ENCODE peak calls at places on chromosomes 11 and 22, in seven cellular contexts. Z is uterus, Q is mesendoderm, S is H9, U is hepatocyte, Y is aorta, F is tibial artery. B is an unnamed sample. For H3K27me3, the result is how much of the 10 kb centered on the place peaks cover.

GRCh38 chr11:68118753-68119448 is 2.3 kb downstream of the CHKA start:
- DNase-seq in Z (no peak), Q (no peak), S (no peak), U (peak), Y (no peak), F (no peak), B (no peak)

GRCh38 chr11:85663080-85663729 is 1.7 kb downstream of the CREBZF start:
- DNase-seq in Z (no peak), Q (no peak), S (no peak), U (peak), Y (no peak), F (no peak), B (no peak)

GRCh38 chr11:8222820-8223512 is 40.7 kb downstream of the LMO1 start:
- DNase-seq in Z (no peak), Q (no peak), S (no peak), U (no peak), Y (peak), F (no peak), B (no peak)

GRCh38 chr11:74106125-74106524 is 64.7 kb downstream of the C2CD3 start:
- DNase-seq in Z (no peak), Q (no peak), S (no peak), U (no peak), Y (no peak), F (no peak), B (no peak)

GRCh38 chr11:61541568-61541967 is 33.0 kb downstream of the LRRC10B start:
- DNase-seq in Z (peak), Q (peak), S (peak), U (no peak), Y (no peak), F (no peak), B (no peak)

GRCh38 chr22:27919222-27919942 is at the start of gene PITPNB:
- DNase-seq in Z (peak), Q (peak), S (peak), U (peak), Y (peak), F (peak), B (peak)

GRCh38 chr22:27726726-27727449 is 74.7 kb downstream of the MN1 start:
- DNase-seq in Z (peak), Q (peak), S (no peak), U (peak), Y (peak), F (peak), B (peak)

GRCh38 chr11:105296806-105297205 is 157.2 kb upstream of the CARD18 start:
- DNase-seq in Z (no peak), Q (no peak), S (no peak), U (no peak), Y (no peak), F (no peak), B (no peak)

GRCh38 chr11:109527496-109527895 is 105.5 kb downstream of the C11orf87 start:
- DNase-seq in Z (no peak), Q (no peak), S (no peak), U (no peak), Y (no peak), F (no peak), B (no peak)

GRCh38 chr22:22010358-22010757 is 27.8 kb upstream of the TOP3B start:
- DNase-seq in Z (no peak), Q (no peak), S (no peak), U (no peak), Y (no peak), F (no peak), B (no peak)

GRCh38 chr11:7511405-7511804 is 2.4 kb upstream of the PPFIBP2 start:
- DNase-seq in Z (peak), Q (no peak), S (no peak), U (peak), Y (peak), F (peak), B (peak)

GRCh38 chr11:131077340-131077739 is 161.1 kb upstream of the SNX19 start:
- DNase-seq in Z (no peak), Q (no peak), S (no peak), U (no peak), Y (no peak), F (no peak), B (no peak)

GRCh38 chr11:78798567-78799170 is 224.0 kb upstream of the NARS2 start:
- DNase-seq in Z (peak), Q (peak), S (peak), U (peak), Y (peak), F (peak), B (peak)

GRCh38 chr11:32963721-32964120 is 52.0 kb upstream of the DEPDC7 start:
- DNase-seq in Z (no peak), Q (peak), S (no peak), U (no peak), Y (no peak), F (no peak), B (no peak)

GRCh38 chr11:13160302-13160701 is 117.3 kb upstream of the BMAL1 start:
- DNase-seq in Z (no peak), Q (no peak), S (no peak), U (no peak), Y (no peak), F (no peak), B (no peak)

GRCh38 chr11:77093056-77093891 is 9.4 kb upstream of the OMP start:
- DNase-seq in Z (no peak), Q (no peak), S (no peak), U (no peak), Y (peak), F (no peak), B (no peak)

GRCh38 chr11:110564676-110565343 is 135.1 kb downstream of the FDX1 start:
- DNase-seq in Z (no peak), Q (peak), S (peak), U (no peak), Y (no peak), F (no peak), B (no peak)

GRCh38 chr11:122189259-122189658 is 73.2 kb upstream of the BLID start:
- DNase-seq in Z (peak), Q (no peak), S (no peak), U (peak), Y (no peak), F (no peak), B (no peak)

GRCh38 chr11:66336234-66337102 is at the start of gene RIN1:
- DNase-seq in Z (peak), Q (peak), S (peak), U (peak), Y (peak), F (peak), B (peak)

GRCh38 chr11:35735903-35736302 is 73.3 kb downstream of the TRIM44 start:
- DNase-seq in Z (no peak), Q (no peak), S (no peak), U (no peak), Y (no peak), F (no peak), B (no peak)

GRCh38 chr11:65545853-65546216 is 12.3 kb downstream of the LTBP3 start:
- DNase-seq in Z (no peak), Q (no peak), S (no peak), U (peak), Y (no peak), F (no peak), B (peak)

GRCh38 chr11:106424111-106424510 is 346.6 kb downstream of the AASDHPPT start:
- DNase-seq in Z (no peak), Q (no peak), S (no peak), U (peak), Y (no peak), F (no peak), B (no peak)

GRCh38 chr22:39024923-39025322 is 4.0 kb downstream of the APOBEC3D start:
- DNase-seq in Z (no peak), Q (no peak), S (no peak), U (no peak), Y (no peak), F (no peak), B (no peak)

GRCh38 chr22:23104109-23104971 is 34.0 kb downstream of the GNAZ start:
- DNase-seq in Z (no peak), Q (no peak), S (no peak), U (no peak), Y (no peak), F (no peak), B (no peak)

GRCh38 chr11:90434858-90435257 is 212.0 kb upstream of the CHORDC1 start:
- DNase-seq in Z (no peak), Q (peak), S (no peak), U (peak), Y (no peak), F (no peak), B (no peak)

GRCh38 chr11:80280737-80281136 is 839.9 kb upstream of the TENM4 start:
- DNase-seq in Z (no peak), Q (no peak), S (no peak), U (no peak), Y (no peak), F (no peak), B (no peak)

GRCh38 chr11:19962795-19963163 is 197.5 kb downstream of the DBX1 start:
- DNase-seq in Z (no peak), Q (no peak), S (no peak), U (no peak), Y (no peak), F (no peak), B (no peak)

GRCh38 chr11:63619967-63620366 is 5.7 kb upstream of the PLAAT3 start:
- DNase-seq in Z (no peak), Q (no peak), S (no peak), U (peak), Y (no peak), F (no peak), B (no peak)

GRCh38 chr22:43435851-43436535 is 24.2 kb downstream of the MPPED1 start:
- DNase-seq in Z (no peak), Q (no peak), S (peak), U (no peak), Y (peak), F (no peak), B (no peak)

GRCh38 chr22:43437871-43438475 is 26.2 kb downstream of the MPPED1 start:
- DNase-seq in Z (no peak), Q (no peak), S (peak), U (no peak), Y (no peak), F (no peak), B (no peak)

GRCh38 chr22:43434601-43435311 is 22.9 kb downstream of the MPPED1 start:
- DNase-seq in Z (no peak), Q (no peak), S (peak), U (no peak), Y (peak), F (no peak), B (no peak)

GRCh38 chr22:43438666-43439347 is 27.0 kb downstream of the MPPED1 start:
- DNase-seq in Z (no peak), Q (no peak), S (no peak), U (no peak), Y (no peak), F (no peak), B (no peak)

GRCh38 chr22:43436536-43437267 is 24.9 kb downstream of the MPPED1 start:
- DNase-seq in Z (no peak), Q (no peak), S (peak), U (no peak), Y (peak), F (no peak), B (no peak)
- H3K27me3 ChIP-seq in Z (under half), Q (under half), S (under half), U (under half), Y (under half), F (half or more), B (under half)

GRCh38 chr22:46063861-46064235 is 86.5 kb upstream of the PPARA start:
- DNase-seq in Z (peak), Q (no peak), S (no peak), U (no peak), Y (no peak), F (peak), B (no peak)

GRCh38 chr22:46062971-46063631 is 86.1 kb upstream of the WNT7B start:
- DNase-seq in Z (peak), Q (no peak), S (no peak), U (no peak), Y (peak), F (peak), B (no peak)

GRCh38 chr22:46061124-46061410 is 84.1 kb upstream of the WNT7B start:
- DNase-seq in Z (no peak), Q (no peak), S (no peak), U (no peak), Y (no peak), F (no peak), B (no peak)

GRCh38 chr22:46061431-46062231 is 84.7 kb upstream of the WNT7B start:
- DNase-seq in Z (peak), Q (peak), S (peak), U (no peak), Y (no peak), F (peak), B (no peak)

GRCh38 chr22:46062232-46062615 is 85.3 kb upstream of the WNT7B start:
- DNase-seq in Z (peak), Q (no peak), S (no peak), U (no peak), Y (no peak), F (no peak), B (no peak)
- H3K27me3 ChIP-seq in Z (under half), Q (under half), S (under half), U (half or more), Y (under half), F (under half), B (under half)

DNA sequence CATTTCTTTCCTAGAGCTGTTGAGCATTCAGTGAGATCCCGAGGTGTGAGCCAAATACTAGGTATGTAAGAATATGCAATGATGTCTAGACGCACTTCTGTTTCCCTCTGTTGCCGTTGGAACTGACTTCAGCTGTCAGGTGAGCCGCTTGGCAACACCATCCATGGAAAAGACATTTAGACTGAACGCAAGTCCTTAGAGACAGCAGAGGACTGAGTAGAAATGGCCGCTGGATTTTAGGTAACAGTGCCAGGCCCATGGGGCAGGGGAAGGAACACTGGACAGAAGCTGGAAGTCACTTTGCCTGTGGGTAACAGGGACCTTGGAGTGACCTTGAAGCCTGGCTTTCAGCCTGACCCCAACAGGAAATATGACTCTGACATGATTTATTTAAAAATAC is 29.5 kb upstream of the SHANK2 start:
- DNase-seq in Z (no peak), Q (no peak), S (peak), U (no peak), Y (no peak), F (peak), B (peak)
- H3K27me3 ChIP-seq in Z (under half), Q (under half), S (under half), U (under half), Y (under half), F (under half), B (under half)

DNA sequence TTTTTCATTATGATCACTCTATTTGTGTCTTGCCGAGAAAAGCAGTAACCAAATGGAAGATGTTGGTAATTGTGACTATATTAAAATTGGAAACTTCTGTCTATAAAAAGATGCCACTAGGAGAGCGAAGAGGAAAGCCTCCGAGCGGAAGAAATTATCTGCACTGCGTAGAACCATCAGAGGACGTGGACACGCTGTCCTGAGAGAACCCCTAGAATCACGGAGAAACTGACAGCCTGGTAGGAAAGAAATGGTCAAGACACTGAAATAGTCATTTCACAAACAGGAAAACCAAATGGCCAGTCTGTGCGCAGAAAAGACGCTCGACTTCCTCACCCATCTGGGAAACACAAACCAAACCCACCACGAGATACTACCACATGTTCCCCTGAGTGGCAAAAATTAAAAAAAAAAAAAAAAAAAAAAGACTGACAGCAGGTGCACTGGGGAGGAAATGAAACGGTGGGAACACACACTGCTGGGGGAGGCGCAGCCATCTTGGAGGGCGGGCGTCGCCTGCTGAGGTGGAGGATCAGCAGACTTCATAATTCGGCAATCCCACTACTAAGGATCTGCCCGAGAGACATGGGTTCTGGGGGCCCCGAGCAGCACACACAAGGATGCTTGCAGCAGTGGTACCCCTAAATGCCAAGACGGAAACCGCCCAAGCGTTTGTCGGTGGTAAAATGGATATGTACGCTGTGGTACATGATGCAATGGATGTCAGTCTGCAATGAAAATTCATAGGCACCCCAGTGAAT is 21.3 kb downstream of the IFITM10 start:
- DNase-seq in Z (no peak), Q (no peak), S (no peak), U (no peak), Y (peak), F (no peak), B (no peak)
- H3K27me3 ChIP-seq in Z (under half), Q (under half), S (under half), U (under half), Y (under half), F (half or more), B (under half)

DNA sequence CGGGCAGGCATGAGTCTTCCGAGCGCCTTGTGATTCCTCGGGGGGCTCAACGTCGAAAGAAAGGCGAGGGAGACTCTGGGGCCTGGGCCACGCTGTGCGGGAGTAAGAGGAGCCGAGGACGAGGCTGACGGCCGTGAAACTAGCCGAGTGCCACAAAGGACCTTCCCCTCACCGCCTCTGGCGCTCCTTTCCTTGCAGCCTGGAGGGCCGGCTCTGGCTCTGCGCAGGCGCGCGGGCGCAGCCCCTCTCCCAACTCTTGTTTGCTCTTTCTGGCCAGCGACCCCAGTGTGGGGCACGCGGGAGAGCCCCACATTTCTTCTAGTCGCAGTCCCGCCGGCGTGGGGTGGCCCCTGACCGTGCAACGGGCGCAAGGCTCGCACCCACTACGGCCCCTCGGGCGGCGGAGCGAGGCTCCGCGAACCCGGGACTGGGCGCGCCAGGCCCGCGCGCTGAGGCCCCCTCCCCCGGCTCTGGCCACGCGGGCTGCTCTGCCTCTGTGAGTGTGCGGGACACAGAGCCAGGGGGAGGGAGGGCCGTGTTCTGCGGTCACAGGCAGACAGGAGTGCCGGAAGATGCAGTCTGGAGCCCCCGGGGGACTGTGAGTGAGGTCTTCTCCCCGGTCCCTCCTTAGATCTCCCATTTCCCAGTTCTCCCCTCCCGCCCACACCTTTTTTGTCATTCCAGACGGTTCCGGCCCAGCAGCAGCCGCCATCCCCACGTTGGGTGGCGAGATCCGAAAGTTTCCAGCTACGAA is 1.0 kb upstream of the TOB2 start:
- DNase-seq in Z (peak), Q (peak), S (peak), U (peak), Y (peak), F (peak), B (peak)
- H3K27me3 ChIP-seq in Z (under half), Q (under half), S (under half), U (under half), Y (under half), F (under half), B (under half)

GRCh38 chr11:2882681-2883110 is 2.9 kb downstream of the CDKN1C start:
- DNase-seq in Z (no peak), Q (no peak), S (no peak), U (no peak), Y (no peak), F (no peak), B (no peak)
- H3K27me3 ChIP-seq in Z (under half), Q (under half), S (under half), U (under half), Y (under half), F (under half), B (under half)

GRCh38 chr11:18792066-18792591 is 531 bp upstream of the PTPN5 start:
- DNase-seq in Z (no peak), Q (peak), S (peak), U (no peak), Y (no peak), F (no peak), B (no peak)
- H3K27me3 ChIP-seq in Z (under half), Q (under half), S (under half), U (half or more), Y (under half), F (half or more), B (under half)

GRCh38 chr11:71381781-71382505 is 66.2 kb downstream of the DHCR7 start:
- DNase-seq in Z (no peak), Q (no peak), S (no peak), U (no peak), Y (no peak), F (no peak), B (no peak)

GRCh38 chr11:71384561-71384960 is 63.6 kb downstream of the DHCR7 start:
- DNase-seq in Z (no peak), Q (no peak), S (no peak), U (no peak), Y (no peak), F (no peak), B (no peak)

GRCh38 chr11:71383461-71383860 is 64.7 kb downstream of the DHCR7 start:
- DNase-seq in Z (no peak), Q (no peak), S (no peak), U (no peak), Y (no peak), F (no peak), B (no peak)

GRCh38 chr11:71385091-71385490 is 63.1 kb downstream of the DHCR7 start:
- DNase-seq in Z (no peak), Q (no peak), S (no peak), U (no peak), Y (no peak), F (no peak), B (no peak)

DNA sequence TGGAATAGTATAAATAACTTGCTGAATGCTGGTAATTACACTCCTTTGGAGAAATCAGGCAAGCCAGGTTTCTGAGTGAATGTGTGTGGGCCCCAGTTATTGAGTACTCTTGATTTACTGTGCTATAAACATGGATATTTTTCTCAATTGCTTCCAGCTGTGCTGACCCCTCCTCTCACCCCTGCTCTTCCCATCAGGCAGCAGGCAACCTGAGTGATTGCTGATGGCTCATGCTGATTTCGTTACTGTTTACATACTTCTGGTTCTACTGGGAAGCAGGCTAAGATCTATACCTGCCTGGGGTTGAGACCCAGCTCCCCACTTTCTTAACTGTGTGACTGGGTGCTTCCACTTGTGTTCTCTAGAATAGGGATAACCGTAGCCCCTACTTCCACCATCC is 68.5 kb downstream of the DHCR7 start:
- DNase-seq in Z (no peak), Q (no peak), S (no peak), U (no peak), Y (no peak), F (no peak), B (no peak)
- H3K27me3 ChIP-seq in Z (under half), Q (under half), S (under half), U (under half), Y (under half), F (under half), B (under half)

B was measured in colonic mucosa.